ENCODE peak calls at places on chromosomes 13 and 19, in five cellular contexts. U is stimulated activated CD4-positive, alpha-beta T cell treated with anti-CD3 and anti-CD28 coated beads, Interleukin-2, amount 100 ng/mL, for 48 hours; H is non-pigmented ciliary epithelial cell; W is CD8-positive, alpha-beta memory T cell; G is HEK293T. R is an unnamed sample.

GRCh38 chr19:31253816-31254551 is 95.3 kb downstream of the TSHZ3 start:
- DNase-seq in U (no peak), H (no peak), W (no peak), G (no peak), R (no peak)

GRCh38 chr19:51396175-51396574 is 5.8 kb upstream of the C19orf84 start:
- DNase-seq in U (no peak), H (no peak), W (no peak), G (no peak), R (no peak)

GRCh38 chr13:94351292-94352000 is 128.0 kb downstream of the DCT start:
- DNase-seq in U (no peak), H (no peak), W (no peak), G (no peak), R (peak)

GRCh38 chr13:30698023-30698422 is 37.3 kb upstream of the ALOX5AP start:
- DNase-seq in U (no peak), H (no peak), W (no peak), G (no peak), R (no peak)

GRCh38 chr19:28705008-28705407 is 507.9 kb downstream of the UQCRFS1 start:
- DNase-seq in U (no peak), H (peak), W (no peak), G (no peak), R (no peak)

GRCh38 chr19:42352216-42352892 is 26.9 kb downstream of the MEGF8 start:
- DNase-seq in U (no peak), H (no peak), W (no peak), G (no peak), R (no peak)

GRCh38 chr19:57465680-57466381 is 8.9 kb upstream of the VN1R1 start:
- DNase-seq in U (no peak), H (no peak), W (no peak), G (peak), R (peak)

GRCh38 chr13:24921881-24922280 is 157.9 kb downstream of the RNF17 start:
- DNase-seq in U (no peak), H (no peak), W (no peak), G (no peak), R (no peak)

GRCh38 chr19:58409010-58409790 is 751 bp downstream of the ZNF584 start:
- DNase-seq in U (no peak), H (no peak), W (no peak), G (no peak), R (peak)